ENCODE peak calls at places on chromosomes 7 and 10, in five cellular contexts. One of them, this sample, is unnamed.
A peak's percentile ranks its signal among the peaks of the same experiment; 100 is the strongest.

GRCh38 chr7:77685219-77685618 is 11.0 kb upstream of the RSBN1L start:
- DNase-seq in breast epithelium: peak; percentile 51
- DNase-seq in sigmoid colon: no peak
- DNase-seq in upper lobe of left lung: no peak
- DNase-seq in suprapubic skin: no peak
- DNase-seq in this sample: no peak

GRCh38 chr7:44962483-44963251 is 16.1 kb downstream of the MYO1G start:
- DNase-seq in sigmoid colon: no peak
- DNase-seq in breast epithelium: no peak
- DNase-seq in upper lobe of left lung: peak; percentile 87
- DNase-seq in suprapubic skin: peak; percentile 79
- DNase-seq in this sample: no peak

GRCh38 chr7:151457534-151457933 is 17.6 kb upstream of the CRYGN start:
- DNase-seq in suprapubic skin: no peak
- DNase-seq in sigmoid colon: no peak
- DNase-seq in breast epithelium: no peak
- DNase-seq in upper lobe of left lung: no peak
- DNase-seq in this sample: no peak

GRCh38 chr7:7761340-7761973 is 43.0 kb upstream of the RPA3 start:
- DNase-seq in sigmoid colon: no peak
- DNase-seq in upper lobe of left lung: no peak
- DNase-seq in breast epithelium: no peak
- DNase-seq in suprapubic skin: no peak
- DNase-seq in this sample: no peak

GRCh38 chr10:14534152-14534551 is 203.4 kb upstream of the FRMD4A start:
- DNase-seq in breast epithelium: no peak
- DNase-seq in upper lobe of left lung: no peak
- DNase-seq in sigmoid colon: no peak
- DNase-seq in suprapubic skin: no peak
- DNase-seq in this sample: no peak

GRCh38 chr7:142485617-142486226 is 227.9 kb upstream of the PRSS58 start:
- DNase-seq in upper lobe of left lung: no peak
- DNase-seq in breast epithelium: no peak
- DNase-seq in sigmoid colon: no peak
- DNase-seq in suprapubic skin: no peak
- DNase-seq in this sample: no peak

GRCh38 chr10:127315888-127316287 is 119.5 kb upstream of the INSYN2A start:
- DNase-seq in upper lobe of left lung: no peak
- DNase-seq in sigmoid colon: no peak
- DNase-seq in breast epithelium: no peak
- DNase-seq in suprapubic skin: no peak
- DNase-seq in this sample: no peak

GRCh38 chr10:114022292-114022691 is 21.4 kb upstream of the ADRB1 start:
- DNase-seq in sigmoid colon: peak; percentile 72
- DNase-seq in breast epithelium: no peak
- DNase-seq in upper lobe of left lung: no peak
- DNase-seq in suprapubic skin: no peak
- DNase-seq in this sample: no peak

GRCh38 chr7:18708204-18708603 is 212.7 kb downstream of the HDAC9 start:
- DNase-seq in upper lobe of left lung: no peak
- DNase-seq in sigmoid colon: no peak
- DNase-seq in suprapubic skin: no peak
- DNase-seq in breast epithelium: no peak
- DNase-seq in this sample: no peak

GRCh38 chr10:104033401-104033930 is 52.2 kb downstream of the COL17A1 start:
- DNase-seq in upper lobe of left lung: no peak
- DNase-seq in suprapubic skin: no peak
- DNase-seq in sigmoid colon: no peak
- DNase-seq in breast epithelium: no peak
- DNase-seq in this sample: no peak

GRCh38 chr7:90564455-90564854 is 31.7 kb upstream of the CDK14 start:
- DNase-seq in suprapubic skin: no peak
- DNase-seq in upper lobe of left lung: no peak
- DNase-seq in breast epithelium: no peak
- DNase-seq in sigmoid colon: no peak
- DNase-seq in this sample: no peak

GRCh38 chr7:44411306-44411705 is 79.2 kb downstream of the NUDCD3 start:
- DNase-seq in suprapubic skin: no peak
- DNase-seq in breast epithelium: no peak
- DNase-seq in upper lobe of left lung: no peak
- DNase-seq in sigmoid colon: no peak
- DNase-seq in this sample: no peak

GRCh38 chr7:120941064-120941463 is 9.5 kb upstream of the ING3 start:
- DNase-seq in suprapubic skin: no peak
- DNase-seq in upper lobe of left lung: no peak
- DNase-seq in breast epithelium: no peak
- DNase-seq in sigmoid colon: no peak
- DNase-seq in this sample: no peak

GRCh38 chr7:363626-364025 is 73.7 kb downstream of the FOXL3 start:
- DNase-seq in suprapubic skin: no peak
- DNase-seq in upper lobe of left lung: peak; percentile 57
- DNase-seq in breast epithelium: no peak
- DNase-seq in sigmoid colon: no peak
- DNase-seq in this sample: no peak

GRCh38 chr10:100370976-100371706 is 24.1 kb downstream of the SCD start:
- DNase-seq in suprapubic skin: peak; percentile 92
- DNase-seq in sigmoid colon: peak; percentile 85
- DNase-seq in upper lobe of left lung: peak; percentile 91
- DNase-seq in breast epithelium: peak; percentile 90
- DNase-seq in this sample: no peak

DNA sequence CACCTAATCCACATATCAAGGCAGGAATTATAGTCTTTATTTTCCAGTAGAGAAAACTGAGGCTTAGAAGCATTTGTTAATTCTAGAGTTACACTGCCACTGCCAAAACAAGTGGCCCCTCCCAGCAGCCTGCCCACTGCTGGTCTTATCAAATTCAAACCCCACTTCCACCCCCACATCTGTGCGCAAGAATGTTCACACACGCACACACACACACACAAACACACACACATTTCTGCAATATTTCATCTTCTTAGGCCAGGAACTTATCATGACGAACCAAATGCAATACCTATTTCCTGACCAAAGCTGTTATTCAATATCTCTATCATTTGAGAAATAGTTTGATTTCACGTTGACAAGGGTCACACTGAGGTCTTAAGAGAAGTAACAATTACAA is 169.0 kb downstream of the TPST1 start:
- DNase-seq in upper lobe of left lung: no peak
- DNase-seq in sigmoid colon: no peak
- DNase-seq in breast epithelium: no peak
- DNase-seq in suprapubic skin: no peak
- DNase-seq in this sample: no peak
- TF ChIP-seq CTCF in upper lobe of left lung: no peak
- TF ChIP-seq CTCF in sigmoid colon: no peak
- TF ChIP-seq CTCF in breast epithelium: no peak
- TF ChIP-seq CTCF in suprapubic skin: no peak
- TF ChIP-seq CTCF in this sample: no peak

GRCh38 chr10:19546224-19546623 is 270.0 kb upstream of the PLXDC2 start:
- DNase-seq in suprapubic skin: no peak
- DNase-seq in upper lobe of left lung: no peak
- DNase-seq in sigmoid colon: no peak
- DNase-seq in breast epithelium: no peak
- DNase-seq in this sample: no peak

GRCh38 chr10:19541299-19541698 is 274.9 kb upstream of the PLXDC2 start:
- DNase-seq in suprapubic skin: no peak
- DNase-seq in upper lobe of left lung: no peak
- DNase-seq in breast epithelium: no peak
- DNase-seq in sigmoid colon: no peak
- DNase-seq in this sample: no peak
- TF ChIP-seq POLR2AphosphoS5 in suprapubic skin: no peak
- TF ChIP-seq POLR2AphosphoS5 in upper lobe of left lung: no peak
- TF ChIP-seq POLR2AphosphoS5 in breast epithelium: no peak
- TF ChIP-seq POLR2AphosphoS5 in sigmoid colon: no peak
- TF ChIP-seq POLR2AphosphoS5 in this sample: no peak

GRCh38 chr7:74294191-74294998 is 5.2 kb downstream of the CLIP2 start:
- DNase-seq in suprapubic skin: no peak
- DNase-seq in upper lobe of left lung: no peak
- DNase-seq in sigmoid colon: no peak
- DNase-seq in breast epithelium: no peak
- DNase-seq in this sample: no peak

GRCh38 chr7:74290999-74291441 is 1.8 kb downstream of the CLIP2 start:
- DNase-seq in suprapubic skin: no peak
- DNase-seq in upper lobe of left lung: no peak
- DNase-seq in breast epithelium: no peak
- DNase-seq in sigmoid colon: no peak
- DNase-seq in this sample: no peak

GRCh38 chr7:74293577-74293908 is 4.3 kb downstream of the CLIP2 start:
- DNase-seq in upper lobe of left lung: no peak
- DNase-seq in sigmoid colon: no peak
- DNase-seq in breast epithelium: no peak
- DNase-seq in suprapubic skin: no peak
- DNase-seq in this sample: no peak

GRCh38 chr7:74291535-74291934 is 2.3 kb downstream of the CLIP2 start:
- DNase-seq in upper lobe of left lung: no peak
- DNase-seq in breast epithelium: no peak
- DNase-seq in suprapubic skin: no peak
- DNase-seq in sigmoid colon: no peak
- DNase-seq in this sample: no peak

DNA sequence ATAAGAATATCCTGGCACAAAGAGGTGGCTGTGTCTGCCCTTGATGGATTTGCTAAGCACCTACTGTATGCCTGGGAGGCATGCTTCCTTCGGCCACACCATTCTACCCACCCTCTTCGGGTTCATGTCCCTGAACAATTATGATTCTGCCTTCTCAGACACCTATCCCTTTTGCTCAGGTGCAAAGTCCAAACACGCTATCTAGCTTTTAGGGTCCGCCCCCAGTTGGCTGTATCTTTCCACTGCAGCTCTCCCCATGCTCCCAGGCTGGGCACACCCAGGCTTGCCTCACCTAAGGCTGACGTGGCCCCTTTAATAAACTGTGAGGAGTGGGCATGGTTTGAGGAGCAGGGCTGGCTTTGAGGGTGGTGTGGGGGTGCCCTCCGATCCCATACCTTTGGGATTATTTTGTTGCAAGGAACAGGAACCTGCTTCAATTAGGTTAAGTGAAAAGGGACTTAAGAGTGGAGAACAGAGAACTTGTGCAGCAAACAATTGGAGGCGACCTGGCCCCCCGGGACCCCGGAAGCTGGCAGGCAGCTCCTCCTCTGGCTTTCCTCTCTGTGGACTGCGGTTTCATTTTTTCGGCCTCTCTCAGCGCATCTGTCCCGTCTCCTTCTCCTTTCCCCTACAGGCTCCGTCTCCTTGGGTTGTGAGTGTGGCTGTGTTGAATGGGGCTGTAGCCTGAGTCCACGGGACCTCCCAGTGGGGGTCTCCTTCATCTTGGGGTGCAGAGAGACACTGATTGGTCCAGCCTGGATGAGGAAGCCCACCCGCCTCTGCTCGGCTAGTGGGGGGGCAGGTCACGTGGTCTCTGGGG is 3.8 kb downstream of the CLIP2 start:
- DNase-seq in breast epithelium: no peak
- DNase-seq in sigmoid colon: no peak
- DNase-seq in upper lobe of left lung: no peak
- DNase-seq in suprapubic skin: no peak
- DNase-seq in this sample: no peak
- TF ChIP-seq POLR2A in breast epithelium: no peak
- TF ChIP-seq POLR2A in sigmoid colon: no peak
- TF ChIP-seq POLR2A in upper lobe of left lung: no peak
- TF ChIP-seq POLR2A in suprapubic skin: no peak
- TF ChIP-seq POLR2A in this sample: no peak

GRCh38 chr7:107130487-107131220 is 38.1 kb upstream of the HBP1 start:
- DNase-seq in upper lobe of left lung: no peak
- DNase-seq in breast epithelium: no peak
- DNase-seq in sigmoid colon: no peak
- DNase-seq in suprapubic skin: no peak
- DNase-seq in this sample: no peak
- TF ChIP-seq CTCF in upper lobe of left lung: peak; percentile 7
- TF ChIP-seq CTCF in breast epithelium: no peak
- TF ChIP-seq CTCF in sigmoid colon: no peak
- TF ChIP-seq CTCF in suprapubic skin: no peak
- TF ChIP-seq CTCF in this sample: no peak

GRCh38 chr10:94282369-94282768 is 80.4 kb downstream of the NOC3L start:
- DNase-seq in suprapubic skin: no peak
- DNase-seq in breast epithelium: no peak
- DNase-seq in sigmoid colon: no peak
- DNase-seq in upper lobe of left lung: no peak
- DNase-seq in this sample: no peak

GRCh38 chr10:94285271-94285670 is 77.5 kb downstream of the NOC3L start:
- DNase-seq in sigmoid colon: no peak
- DNase-seq in upper lobe of left lung: no peak
- DNase-seq in breast epithelium: no peak
- DNase-seq in suprapubic skin: no peak
- DNase-seq in this sample: no peak

GRCh38 chr10:94277450-94277849 is 85.3 kb downstream of the NOC3L start:
- DNase-seq in sigmoid colon: no peak
- DNase-seq in upper lobe of left lung: no peak
- DNase-seq in breast epithelium: no peak
- DNase-seq in suprapubic skin: no peak
- DNase-seq in this sample: no peak

GRCh38 chr10:94279835-94280709 is 82.7 kb downstream of the NOC3L start:
- DNase-seq in breast epithelium: no peak
- DNase-seq in suprapubic skin: no peak
- DNase-seq in upper lobe of left lung: no peak
- DNase-seq in sigmoid colon: no peak
- DNase-seq in this sample: no peak

DNA sequence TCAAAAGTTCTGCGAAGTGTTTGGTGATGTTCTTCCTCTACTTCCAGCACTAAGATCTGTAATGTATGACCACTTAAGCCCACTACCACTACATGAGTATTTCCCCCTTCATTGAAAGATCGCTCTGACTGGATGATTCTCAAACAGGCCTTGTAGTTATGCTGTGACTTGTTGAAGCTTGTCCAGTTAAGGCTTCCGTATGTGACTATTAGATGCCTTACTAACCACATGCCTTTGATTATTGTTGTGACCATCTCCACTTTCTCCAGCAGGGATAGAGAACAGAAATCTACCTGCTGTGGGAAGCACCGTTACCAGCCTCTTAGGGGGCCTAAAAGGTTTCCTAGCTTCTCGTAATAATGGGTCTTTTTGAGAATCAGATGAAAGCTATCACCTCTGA is 81.1 kb downstream of the NOC3L start:
- DNase-seq in breast epithelium: no peak
- DNase-seq in sigmoid colon: no peak
- DNase-seq in upper lobe of left lung: no peak
- DNase-seq in suprapubic skin: no peak
- DNase-seq in this sample: no peak
- TF ChIP-seq POLR2AphosphoS5 in breast epithelium: no peak
- TF ChIP-seq POLR2AphosphoS5 in sigmoid colon: no peak
- TF ChIP-seq POLR2AphosphoS5 in upper lobe of left lung: no peak
- TF ChIP-seq POLR2AphosphoS5 in suprapubic skin: no peak
- TF ChIP-seq POLR2AphosphoS5 in this sample: no peak

GRCh38 chr10:45672201-45673073 is at the start of gene ZFAND4:
- DNase-seq in breast epithelium: peak; percentile 95
- DNase-seq in suprapubic skin: peak; percentile 99
- DNase-seq in upper lobe of left lung: peak; percentile 99
- DNase-seq in sigmoid colon: peak; percentile 99
- DNase-seq in this sample: peak; percentile 94
- TF ChIP-seq POLR2A in breast epithelium: no peak
- TF ChIP-seq POLR2A in suprapubic skin: peak; percentile 52
- TF ChIP-seq POLR2A in upper lobe of left lung: peak; percentile 91
- TF ChIP-seq POLR2A in sigmoid colon: no peak
- TF ChIP-seq POLR2A in this sample: peak; percentile 16

GRCh38 chr10:54903770-54904169 is 102.7 kb upstream of the PCDH15 start:
- DNase-seq in sigmoid colon: no peak
- DNase-seq in suprapubic skin: no peak
- DNase-seq in upper lobe of left lung: no peak
- DNase-seq in breast epithelium: no peak
- DNase-seq in this sample: no peak
- TF ChIP-seq CTCF in sigmoid colon: no peak
- TF ChIP-seq CTCF in suprapubic skin: no peak
- TF ChIP-seq CTCF in upper lobe of left lung: no peak
- TF ChIP-seq CTCF in breast epithelium: no peak
- TF ChIP-seq CTCF in this sample: no peak

This sample was measured in vagina.